ENCODE peak calls at places on chromosomes 1 and 21, in seven cellular contexts. E is body of pancreas; D is HCT116; Q is mammary epithelial cell; P is breast epithelium; I is prostate gland; V is CD4-positive, alpha-beta T cell. Z is an unnamed sample. For H3K9me3, the result is how much of the 10 kb centered on the place peaks cover.

GRCh38 chr21:38794978-38795377 is 10.8 kb upstream of the ETS2 start:
- DNase-seq in E (no peak), D (no peak), Q (no peak), P (no peak), I (no peak), V (no peak), Z (no peak)

GRCh38 chr1:50251592-50252165 is 143.0 kb downstream of the ELAVL4 start:
- DNase-seq in E (no peak), D (no peak), Q (no peak), P (no peak), I (no peak), V (no peak), Z (no peak)

GRCh38 chr1:155794605-155795265 is 62.3 kb downstream of the GON4L start:
- DNase-seq in E (no peak), D (no peak), Q (no peak), P (no peak), I (no peak), V (no peak), Z (no peak)

GRCh38 chr1:117734403-117734802 is 128.6 kb downstream of the TENT5C start:
- DNase-seq in E (no peak), D (no peak), Q (no peak), P (no peak), I (no peak), V (no peak), Z (no peak)

GRCh38 chr1:150069923-150070322 is 2.3 kb downstream of the VPS45 start:
- DNase-seq in E (no peak), D (no peak), Q (no peak), P (no peak), I (no peak), V (no peak), Z (no peak)

GRCh38 chr1:143698016-143698415 is 273.8 kb downstream of the FAM72C start:
- DNase-seq in E (peak), D (peak), Q (no peak), P (no peak), I (no peak), V (no peak), Z (no peak)

GRCh38 chr1:109248797-109249629 is at the start of gene CELSR2:
- DNase-seq in E (peak), D (peak), Q (peak), P (no peak), I (peak), V (peak), Z (peak)

GRCh38 chr1:32983039-32983438 is 18.4 kb upstream of the RNF19B start:
- DNase-seq in E (no peak), D (no peak), Q (no peak), P (no peak), I (no peak), V (no peak), Z (no peak)

GRCh38 chr1:76868154-76868882 is 1.0 kb downstream of the ST6GALNAC5 start:
- DNase-seq in E (peak), D (no peak), Q (peak), P (no peak), I (no peak), V (peak), Z (no peak)

GRCh38 chr1:232529747-232530146 is 100.2 kb downstream of the SIPA1L2 start:
- DNase-seq in E (no peak), D (peak), Q (peak), P (no peak), I (no peak), V (no peak), Z (no peak)

GRCh38 chr21:42040411-42041180 is 30.4 kb upstream of the ZBTB21 start:
- DNase-seq in E (no peak), D (peak), Q (peak), P (no peak), I (no peak), V (no peak), Z (no peak)

GRCh38 chr1:151065089-151065645 is 5.0 kb downstream of the MLLT11 start:
- DNase-seq in E (no peak), D (no peak), Q (no peak), P (no peak), I (no peak), V (no peak), Z (no peak)

GRCh38 chr1:30691480-30691879 is 31.9 kb downstream of the MATN1 start:
- DNase-seq in E (peak), D (no peak), Q (no peak), P (peak), I (no peak), V (no peak), Z (no peak)

GRCh38 chr1:22851517-22851916 is 121.1 kb downstream of the LACTBL1 start:
- DNase-seq in E (no peak), D (no peak), Q (no peak), P (no peak), I (no peak), V (no peak), Z (no peak)

GRCh38 chr21:26136686-26137085 is 33.9 kb downstream of the APP start:
- DNase-seq in E (no peak), D (no peak), Q (no peak), P (no peak), I (no peak), V (no peak), Z (no peak)

GRCh38 chr1:61352845-61353435 is 270.6 kb downstream of the NFIA start:
- DNase-seq in E (no peak), D (no peak), Q (no peak), P (no peak), I (no peak), V (no peak), Z (no peak)

GRCh38 chr1:171841931-171842723 is 829 bp downstream of the DNM3 start:
- DNase-seq in E (peak), D (no peak), Q (peak), P (no peak), I (no peak), V (peak), Z (peak)

GRCh38 chr1:192977089-192977706 is 82.0 kb downstream of the UCHL5 start:
- DNase-seq in E (no peak), D (no peak), Q (no peak), P (no peak), I (no peak), V (no peak), Z (no peak)

GRCh38 chr21:17554619-17555472 is 42.0 kb downstream of the CXADR start:
- DNase-seq in E (no peak), D (no peak), Q (no peak), P (no peak), I (no peak), V (no peak), Z (no peak)

GRCh38 chr1:236759252-236759859 is 35.7 kb upstream of the MTR start:
- DNase-seq in E (no peak), D (peak), Q (peak), P (no peak), I (no peak), V (no peak), Z (no peak)

GRCh38 chr1:104264506-104264905 is 514.8 kb downstream of the AMY1C start:
- DNase-seq in E (no peak), D (no peak), Q (peak), P (no peak), I (no peak), V (no peak), Z (no peak)

GRCh38 chr1:211018690-211019089 is 115.3 kb downstream of the KCNH1 start:
- DNase-seq in E (no peak), D (no peak), Q (no peak), P (no peak), I (no peak), V (no peak), Z (no peak)

GRCh38 chr1:109161836-109162606 is 48.1 kb downstream of the ELAPOR1 start:
- DNase-seq in E (no peak), D (no peak), Q (peak), P (no peak), I (peak), V (no peak), Z (no peak)

GRCh38 chr1:183977717-183978116 is 59.8 kb downstream of the COLGALT2 start:
- DNase-seq in E (no peak), D (no peak), Q (no peak), P (no peak), I (no peak), V (no peak), Z (no peak)

GRCh38 chr1:240912821-240913220 is 300.9 kb upstream of the GREM2 start:
- DNase-seq in E (no peak), D (no peak), Q (no peak), P (no peak), I (no peak), V (no peak), Z (no peak)

GRCh38 chr1:64917328-64917861 is 49.0 kb downstream of the JAK1 start:
- DNase-seq in E (peak), D (peak), Q (peak), P (no peak), I (no peak), V (no peak), Z (no peak)

GRCh38 chr1:202107321-202107761 is 15.4 kb upstream of the GPR37L1 start:
- DNase-seq in E (peak), D (no peak), Q (peak), P (peak), I (peak), V (no peak), Z (no peak)

GRCh38 chr1:4055677-4055967 is 155.6 kb upstream of the C1orf174 start:
- DNase-seq in E (no peak), D (no peak), Q (no peak), P (no peak), I (no peak), V (no peak), Z (no peak)
- H3K9me3 ChIP-seq in E (under half), D (under half), Q (under half), P (under half), I (under half), V (under half), Z (under half)

DNA sequence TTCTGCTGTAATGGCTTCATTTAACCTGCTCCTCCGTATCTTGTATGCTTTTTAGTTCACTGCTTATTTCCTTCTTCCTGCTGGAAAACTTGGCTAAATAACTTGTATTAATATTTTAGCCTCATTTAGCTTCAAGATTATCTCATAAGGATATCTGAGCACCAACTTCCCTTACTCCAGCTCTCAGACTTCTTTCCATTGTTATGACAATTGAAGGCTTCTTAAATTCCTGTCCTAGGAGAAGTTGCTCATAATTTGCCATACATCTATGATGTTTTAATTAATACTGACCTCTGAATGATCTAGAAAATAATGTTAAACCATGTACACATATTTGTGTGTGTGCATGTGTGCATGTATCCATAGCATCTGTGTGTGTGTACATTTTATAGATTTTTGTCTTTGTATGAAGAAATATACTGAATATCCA is 1524.4 kb upstream of the TPTE start:
- DNase-seq in E (no peak), D (no peak), Q (no peak), P (no peak), I (no peak), V (no peak), Z (no peak)
- H3K9me3 ChIP-seq in E (under half), D (under half), Q (under half), P (under half), I (under half), V (under half), Z (under half)

DNA sequence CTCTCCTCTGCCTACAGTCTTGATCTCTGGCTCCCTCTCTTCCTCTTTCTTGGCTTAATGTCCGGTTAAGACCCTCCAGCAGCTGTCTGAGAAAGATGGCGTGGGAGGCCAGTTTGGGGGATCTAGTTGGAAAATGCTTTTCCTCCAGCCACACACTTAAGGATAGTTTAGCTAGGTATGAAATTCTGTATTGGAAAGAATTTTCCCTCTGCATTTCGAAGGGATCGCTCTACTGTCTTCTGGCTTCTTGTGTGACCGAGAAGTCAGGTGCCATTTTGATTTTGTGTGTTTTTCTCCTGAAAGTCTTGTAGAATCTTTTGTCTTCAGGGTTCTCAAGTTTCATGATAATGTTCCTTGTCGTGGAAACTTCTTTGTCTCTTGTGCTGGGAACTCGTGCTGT is 28.0 kb downstream of the PRKCZ start:
- DNase-seq in E (no peak), D (no peak), Q (no peak), P (no peak), I (no peak), V (no peak), Z (no peak)
- H3K9me3 ChIP-seq in E (under half), D (under half), Q (under half), P (under half), I (under half), V (under half), Z (under half)

DNA sequence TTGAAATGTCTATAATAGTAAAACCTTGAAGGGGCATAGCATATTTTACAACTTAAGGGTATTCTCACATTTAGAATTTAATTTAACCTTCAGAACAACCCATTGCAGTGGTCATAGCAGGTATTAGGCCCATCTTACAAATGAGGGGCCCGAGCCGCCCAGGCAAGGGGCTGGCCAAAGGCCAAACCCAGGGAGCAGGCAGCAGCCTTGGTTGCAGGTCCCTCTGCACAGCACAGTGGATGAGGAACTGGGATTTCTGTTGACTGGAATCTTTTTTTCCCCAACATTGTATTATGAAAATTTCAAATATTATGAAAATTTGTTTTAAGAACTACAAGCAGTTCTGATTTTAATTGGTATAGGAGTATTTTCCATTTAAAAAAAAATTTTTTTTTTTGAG is 33.2 kb downstream of the CCSAP start:
- DNase-seq in E (no peak), D (no peak), Q (no peak), P (no peak), I (no peak), V (no peak), Z (no peak)
- H3K9me3 ChIP-seq in E (under half), D (under half), Q (under half), P (under half), I (under half), V (under half), Z (under half)